ENCODE peak calls at places on chromosomes 11 and 22, in four cellular contexts. D is brain pericyte, B is pancreas, Y is germinal center. L is an unnamed sample.

GRCh38 chr11:131913267-131913666 is 542.9 kb downstream of the NTM start:
- DNase-seq in D (no peak), B (no peak), Y (no peak), L (no peak)

GRCh38 chr22:39452740-39453040 is 4.1 kb upstream of the MGAT3 start:
- DNase-seq in D (no peak), B (no peak), Y (no peak), L (no peak)

GRCh38 chr11:61893981-61894380 is 2.6 kb upstream of the FADS3 start:
- DNase-seq in D (peak; percentile 41), B (no peak), Y (no peak), L (peak; percentile 69)

GRCh38 chr11:122923302-122923701 is 40.7 kb downstream of the JHY start:
- DNase-seq in D (no peak), B (no peak), Y (no peak), L (no peak)

GRCh38 chr11:19053909-19054308 is 6.6 kb downstream of the MRGPRX2 start:
- DNase-seq in D (no peak), B (no peak), Y (no peak), L (no peak)

GRCh38 chr11:68040957-68041591 is 2.2 kb downstream of the TCIRG1 start:
- DNase-seq in D (no peak), B (peak; percentile 88), Y (no peak), L (no peak)

GRCh38 chr11:102304686-102305085 is 12.6 kb upstream of the BIRC3 start:
- DNase-seq in D (no peak), B (no peak), Y (no peak), L (no peak)

GRCh38 chr11:94305146-94305545 is 766 bp downstream of the IZUMO1R start:
- DNase-seq in D (no peak), B (no peak), Y (no peak), L (no peak)

GRCh38 chr22:30305519-30305905 is 16.2 kb upstream of the CASTOR1 start:
- DNase-seq in D (no peak), B (no peak), Y (peak; percentile 71), L (no peak)

GRCh38 chr11:46229250-46229649 is 48.2 kb upstream of the CREB3L1 start:
- DNase-seq in D (no peak), B (no peak), Y (no peak), L (no peak)

GRCh38 chr22:49715450-49715849 is 112.2 kb downstream of the BRD1 start:
- DNase-seq in D (no peak), B (no peak), Y (no peak), L (no peak)

GRCh38 chr11:30635401-30635989 is 49.3 kb upstream of the MPPED2 start:
- DNase-seq in D (no peak), B (no peak), Y (no peak), L (peak; percentile 6)

GRCh38 chr11:73321342-73322110 is 13.4 kb downstream of the ARHGEF17 start:
- DNase-seq in D (peak; percentile 80), B (no peak), Y (no peak), L (no peak)

GRCh38 chr22:29108137-29108536 is 35.3 kb downstream of the KREMEN1 start:
- DNase-seq in D (no peak), B (no peak), Y (no peak), L (no peak)

GRCh38 chr11:131579932-131580387 is 209.5 kb downstream of the NTM start:
- DNase-seq in D (no peak), B (no peak), Y (peak; percentile 7), L (no peak)

GRCh38 chr22:22843848-22844247 is 43.8 kb upstream of the IGLL5 start:
- DNase-seq in D (no peak), B (no peak), Y (no peak), L (no peak)

GRCh38 chr11:75337195-75337654 is 14.2 kb downstream of the ARRB1 start:
- DNase-seq in D (no peak), B (no peak), Y (no peak), L (no peak)

GRCh38 chr11:130071211-130071712 is 1.6 kb downstream of the APLP2 start:
- DNase-seq in D (no peak), B (no peak), Y (no peak), L (no peak)

GRCh38 chr11:121152764-121153163 is 51.7 kb downstream of the TECTA start:
- DNase-seq in D (no peak), B (no peak), Y (no peak), L (no peak)

GRCh38 chr11:14908214-14908880 is 16.3 kb upstream of the CYP2R1 start:
- DNase-seq in D (no peak), B (no peak), Y (peak; percentile 23), L (no peak)

GRCh38 chr22:30970356-30970746 is 1.3 kb downstream of the TUG1 start:
- DNase-seq in D (no peak), B (no peak), Y (no peak), L (no peak)

GRCh38 chr22:25067851-25068421 is 115.4 kb downstream of the KIAA1671 start:
- DNase-seq in D (no peak), B (no peak), Y (no peak), L (peak; percentile 35)

GRCh38 chr11:3710485-3711259 is 39.5 kb upstream of the CHRNA10 start:
- DNase-seq in D (no peak), B (no peak), Y (no peak), L (no peak)

GRCh38 chr11:13885083-13885482 is 77.4 kb upstream of the SPON1 start:
- DNase-seq in D (no peak), B (no peak), Y (no peak), L (no peak)

GRCh38 chr22:49398646-49399045 is 429.0 kb downstream of the BRD1 start:
- DNase-seq in D (no peak), B (no peak), Y (no peak), L (no peak)

GRCh38 chr11:108606495-108607160 is 13.1 kb upstream of the EXPH5 start:
- DNase-seq in D (no peak), B (no peak), Y (no peak), L (no peak)

GRCh38 chr11:95232666-95233065 is 1.7 kb upstream of the SESN3 start:
- DNase-seq in D (no peak), B (no peak), Y (no peak), L (no peak)

L was measured in retinal pigment epithelial cell.